ENCODE peak calls at places on chromosomes 12 and 14, in four cellular contexts. One of them, this sample, is unnamed.

GRCh38 chr12:20442322-20442721 is 74.0 kb downstream of the PDE3A start:
- DNase-seq in tibial nerve: no peak
- DNase-seq in tibial artery: no peak
- DNase-seq in type B pancreatic cell: no peak
- DNase-seq in this sample: no peak

GRCh38 chr12:94203796-94204195 is 55.4 kb downstream of the PLXNC1 start:
- DNase-seq in tibial nerve: no peak
- DNase-seq in tibial artery: no peak
- DNase-seq in type B pancreatic cell: no peak
- DNase-seq in this sample: no peak

GRCh38 chr12:57611810-57612710 is 825 bp downstream of the ARHGEF25 start:
- DNase-seq in type B pancreatic cell: no peak
- DNase-seq in tibial nerve: no peak
- DNase-seq in tibial artery: no peak
- DNase-seq in this sample: peak

GRCh38 chr14:90140298-90140955 is 78.6 kb downstream of the KCNK13 start:
- DNase-seq in tibial artery: no peak
- DNase-seq in type B pancreatic cell: no peak
- DNase-seq in tibial nerve: no peak
- DNase-seq in this sample: no peak

GRCh38 chr12:30796508-30796780 is 41.7 kb upstream of the CAPRIN2 start:
- DNase-seq in tibial artery: no peak
- DNase-seq in type B pancreatic cell: no peak
- DNase-seq in tibial nerve: no peak
- DNase-seq in this sample: peak

GRCh38 chr14:89440997-89441909 is 24.2 kb upstream of the FOXN3 start:
- DNase-seq in tibial artery: no peak
- DNase-seq in type B pancreatic cell: no peak
- DNase-seq in tibial nerve: no peak
- DNase-seq in this sample: no peak

GRCh38 chr12:46627686-46628085 is 198.1 kb downstream of the SLC38A4 start:
- DNase-seq in tibial artery: no peak
- DNase-seq in tibial nerve: no peak
- DNase-seq in type B pancreatic cell: no peak
- DNase-seq in this sample: no peak

GRCh38 chr12:64181504-64182291 is 40.4 kb downstream of the KICS2 start:
- DNase-seq in tibial artery: peak
- DNase-seq in tibial nerve: peak
- DNase-seq in type B pancreatic cell: no peak
- DNase-seq in this sample: no peak

GRCh38 chr14:100857196-100857922 is 31.4 kb downstream of the MEG3 start:
- DNase-seq in tibial artery: no peak
- DNase-seq in tibial nerve: no peak
- DNase-seq in type B pancreatic cell: no peak
- DNase-seq in this sample: no peak

GRCh38 chr12:40903040-40903439 is 210.8 kb downstream of the CNTN1 start:
- DNase-seq in type B pancreatic cell: no peak
- DNase-seq in tibial nerve: no peak
- DNase-seq in tibial artery: no peak
- DNase-seq in this sample: no peak

GRCh38 chr14:72546359-72547035 is 347.4 kb downstream of the DPF3 start:
- DNase-seq in tibial artery: no peak
- DNase-seq in type B pancreatic cell: no peak
- DNase-seq in tibial nerve: no peak
- DNase-seq in this sample: no peak

GRCh38 chr14:91352101-91352500 is 65.5 kb downstream of the CCDC88C start:
- DNase-seq in type B pancreatic cell: no peak
- DNase-seq in tibial nerve: no peak
- DNase-seq in tibial artery: no peak
- DNase-seq in this sample: no peak

GRCh38 chr12:20199780-20200179 is 168.6 kb upstream of the PDE3A start:
- DNase-seq in tibial nerve: no peak
- DNase-seq in tibial artery: no peak
- DNase-seq in type B pancreatic cell: no peak
- DNase-seq in this sample: no peak

GRCh38 chr12:22415342-22416309 is 81.1 kb upstream of the ST8SIA1 start:
- DNase-seq in tibial nerve: no peak
- DNase-seq in type B pancreatic cell: no peak
- DNase-seq in tibial artery: no peak
- DNase-seq in this sample: no peak

GRCh38 chr14:74525361-74525851 is 31.8 kb downstream of the ISCA2 start:
- DNase-seq in tibial nerve: no peak
- DNase-seq in type B pancreatic cell: no peak
- DNase-seq in tibial artery: no peak
- DNase-seq in this sample: no peak

GRCh38 chr12:89135976-89136634 is 216.2 kb downstream of the DUSP6 start:
- DNase-seq in type B pancreatic cell: no peak
- DNase-seq in tibial nerve: no peak
- DNase-seq in tibial artery: no peak
- DNase-seq in this sample: no peak

GRCh38 chr12:82182601-82183000 is 175.6 kb downstream of the CCDC59 start:
- DNase-seq in tibial artery: no peak
- DNase-seq in tibial nerve: no peak
- DNase-seq in type B pancreatic cell: no peak
- DNase-seq in this sample: no peak

DNA sequence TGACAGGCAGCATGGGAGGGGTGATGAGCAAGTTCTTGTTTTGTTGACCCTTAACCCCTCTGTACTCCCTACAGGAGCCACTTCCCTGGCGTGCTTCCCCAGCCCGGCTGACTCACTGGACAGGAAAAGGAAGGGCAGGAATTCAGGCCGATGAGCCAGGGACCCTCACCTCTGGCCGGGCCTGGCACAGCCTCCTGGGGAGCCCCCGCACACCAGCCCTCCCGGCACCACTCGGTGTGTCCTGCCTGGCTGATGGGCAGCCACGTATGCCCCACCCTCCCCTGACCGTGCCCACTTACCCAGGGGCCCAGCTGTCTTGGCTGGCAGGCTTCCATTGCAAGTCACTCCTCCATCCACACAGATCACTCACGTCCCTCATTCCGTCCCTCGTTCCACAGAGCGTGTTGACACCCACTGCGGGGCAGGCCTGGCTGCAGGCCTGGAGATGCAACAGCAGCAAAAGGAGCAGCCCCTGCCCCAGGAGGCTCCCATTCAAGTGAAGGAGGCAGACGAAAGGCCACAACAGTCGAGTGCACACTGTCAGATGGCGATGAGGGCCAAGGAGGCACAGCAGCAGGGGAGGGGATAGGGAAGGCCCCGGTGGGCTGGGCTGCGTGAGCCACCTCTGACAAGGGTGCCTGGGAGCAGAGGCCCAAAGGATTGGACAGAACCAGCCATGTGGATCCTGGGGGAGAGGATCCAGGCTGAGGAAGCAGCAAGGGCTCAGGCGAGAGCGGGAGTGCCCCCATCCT is 19.7 kb upstream of the CD9 start:
- DNase-seq in type B pancreatic cell: no peak
- DNase-seq in tibial artery: peak
- DNase-seq in tibial nerve: peak
- DNase-seq in this sample: no peak
- TF ChIP-seq CTCF in type B pancreatic cell: no peak
- TF ChIP-seq CTCF in tibial artery: no peak
- TF ChIP-seq CTCF in tibial nerve: no peak
- TF ChIP-seq CTCF in this sample: no peak

DNA sequence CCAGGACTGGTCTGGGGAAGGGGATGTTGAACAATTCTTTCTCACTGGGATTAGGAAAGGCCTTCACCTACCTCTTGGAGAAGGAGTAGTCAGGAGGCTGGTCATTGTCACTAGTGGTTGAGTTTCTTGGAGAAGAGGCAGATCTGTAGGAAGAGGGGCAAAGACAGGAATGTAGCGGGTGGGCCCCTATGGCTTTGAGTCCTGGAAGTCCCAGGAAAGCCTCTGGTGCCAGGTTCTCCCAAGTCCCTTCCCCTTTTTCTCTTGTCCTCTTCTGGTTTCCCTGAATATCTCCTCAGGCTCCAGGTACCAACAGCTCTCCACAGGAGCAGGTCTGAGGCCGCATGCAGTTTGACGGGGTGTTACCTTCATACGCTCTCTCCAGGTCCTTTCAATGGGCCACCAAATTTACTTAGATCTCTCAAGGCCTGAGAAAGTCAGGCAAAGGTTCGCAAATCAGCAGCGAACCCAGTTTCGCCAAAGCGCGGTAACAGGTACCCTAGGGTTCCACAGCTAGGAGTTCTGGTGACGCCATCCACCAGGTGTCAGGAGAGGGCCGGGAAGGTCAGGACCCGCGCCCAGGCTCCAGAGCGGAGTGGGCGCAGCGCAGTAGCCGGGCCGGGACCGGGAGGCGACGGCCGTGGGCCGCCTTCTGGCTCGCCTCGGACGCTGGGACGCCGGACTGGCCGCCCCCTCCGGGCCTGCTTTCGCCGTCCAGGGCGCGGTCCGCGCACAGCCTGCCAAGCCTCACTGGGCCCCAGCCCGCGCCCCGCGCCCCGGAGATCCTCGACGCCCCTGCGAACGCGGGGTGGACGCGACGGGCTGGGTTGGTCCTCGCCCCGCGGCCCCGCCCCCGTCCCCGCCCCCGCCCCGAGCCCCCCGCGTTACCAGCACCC is 795 bp downstream of the SMAGP start:
- DNase-seq in type B pancreatic cell: peak
- DNase-seq in tibial nerve: peak
- DNase-seq in tibial artery: no peak
- DNase-seq in this sample: peak
- TF ChIP-seq CTCF in type B pancreatic cell: peak
- TF ChIP-seq CTCF in tibial nerve: peak
- TF ChIP-seq CTCF in tibial artery: no peak
- TF ChIP-seq CTCF in this sample: peak

DNA sequence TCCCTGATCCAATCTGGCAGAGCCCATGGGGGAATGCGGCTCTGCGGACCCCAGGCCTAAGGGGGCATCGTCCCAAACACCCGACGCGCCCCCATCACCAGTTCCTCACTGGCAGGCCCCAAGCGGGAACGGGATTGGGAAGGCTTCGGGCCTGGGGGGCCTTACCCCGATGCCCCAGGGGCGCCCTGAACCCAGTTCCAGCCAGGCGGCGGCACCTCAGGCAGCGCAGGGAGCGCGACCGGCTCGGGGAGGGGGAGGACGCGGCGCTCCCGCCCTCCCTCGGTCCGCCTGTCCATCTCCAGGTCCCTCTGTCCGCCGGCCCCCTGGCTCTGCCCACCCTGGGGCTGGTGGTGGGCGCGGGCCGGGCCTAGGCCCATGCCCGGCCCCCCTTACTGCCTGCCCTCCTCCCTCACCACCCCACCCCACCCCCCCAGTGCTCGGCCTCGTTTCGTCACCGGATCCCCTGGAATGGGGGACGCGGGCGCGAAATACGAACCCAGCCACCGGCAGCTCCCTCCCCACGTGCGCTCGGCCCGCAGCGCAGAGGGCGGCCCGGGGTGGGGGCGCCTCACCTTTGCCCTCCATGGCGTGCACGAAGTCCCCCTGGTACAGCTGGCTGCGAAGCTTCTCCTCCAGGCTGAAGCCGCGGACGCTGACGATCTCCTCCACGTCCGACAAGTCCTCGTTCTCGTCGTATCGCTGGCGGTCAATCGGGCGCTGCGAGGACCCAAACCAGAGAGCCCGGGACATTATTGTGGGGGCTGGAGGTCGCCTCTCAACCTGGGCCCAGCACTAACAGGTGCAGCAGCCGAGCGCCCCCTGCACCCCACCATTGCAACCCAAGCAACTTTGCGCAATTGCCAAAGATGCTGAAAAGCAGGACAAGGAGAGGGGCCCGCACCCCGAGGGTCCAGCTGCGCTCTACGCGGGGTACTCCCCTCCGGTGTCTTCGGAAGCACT is 2.3 kb downstream of the KDM2B start:
- DNase-seq in tibial nerve: peak
- DNase-seq in tibial artery: no peak
- DNase-seq in type B pancreatic cell: no peak
- DNase-seq in this sample: no peak
- TF ChIP-seq CTCF in tibial nerve: no peak
- TF ChIP-seq CTCF in tibial artery: no peak
- TF ChIP-seq CTCF in type B pancreatic cell: no peak
- TF ChIP-seq CTCF in this sample: no peak

DNA sequence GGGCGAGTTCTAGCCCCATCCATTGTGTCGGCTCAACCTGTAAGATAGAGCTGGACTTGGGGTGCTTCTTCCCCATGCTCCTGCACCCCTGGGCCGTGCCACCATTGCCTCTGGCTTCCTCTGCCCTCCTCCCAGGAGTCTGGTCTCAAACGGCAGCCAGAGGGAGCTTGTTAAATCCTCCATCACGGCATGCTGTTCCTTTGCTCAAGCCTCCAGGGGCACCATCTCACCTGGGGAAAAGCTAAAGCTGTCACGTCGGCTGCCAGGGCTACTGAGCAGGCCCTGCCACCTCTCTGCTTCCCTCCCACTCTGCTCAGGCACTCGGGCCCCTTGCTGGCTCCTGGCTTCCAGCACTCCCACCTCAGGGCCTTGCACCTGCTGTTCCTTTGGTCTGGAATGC is 140.4 kb downstream of the RBM19 start:
- DNase-seq in type B pancreatic cell: no peak
- DNase-seq in tibial nerve: no peak
- DNase-seq in tibial artery: no peak
- DNase-seq in this sample: no peak
- TF ChIP-seq CTCF in type B pancreatic cell: no peak
- TF ChIP-seq CTCF in tibial nerve: no peak
- TF ChIP-seq CTCF in tibial artery: no peak
- TF ChIP-seq CTCF in this sample: no peak

GRCh38 chr12:104976703-104977102 is 9.4 kb upstream of the NOPCHAP1 start:
- DNase-seq in tibial artery: no peak
- DNase-seq in tibial nerve: no peak
- DNase-seq in type B pancreatic cell: no peak
- DNase-seq in this sample: no peak
- TF ChIP-seq CTCF in tibial artery: no peak
- TF ChIP-seq CTCF in tibial nerve: no peak
- TF ChIP-seq CTCF in type B pancreatic cell: no peak
- TF ChIP-seq CTCF in this sample: no peak